ENCODE peak calls at places on chromosomes 6 and 20, in eight cellular contexts. X is fibroblast of lung, R is AG04450, W is psoas muscle, H is GM20000, V is HFF-Myc, U is astrocyte of the spinal cord, S is cardiac muscle cell. P is an unnamed sample.

GRCh38 chr20:17888044-17888443 is 80.5 kb downstream of the SNX5 start:
- DNase-seq in H (no peak), X (peak), S (no peak), R (no peak), W (no peak), U (no peak), V (no peak), P (no peak)

GRCh38 chr6:168387911-168388310 is 53.1 kb upstream of the SMOC2 start:
- DNase-seq in V (no peak), R (no peak), X (no peak), U (no peak), W (no peak), S (no peak), H (no peak), P (no peak)

GRCh38 chr6:116070990-116071389 is 10.3 kb upstream of the FRK start:
- DNase-seq in X (no peak), S (no peak), H (no peak), R (no peak), W (no peak), U (peak), V (no peak), P (no peak)

GRCh38 chr6:37724530-37725220 is 27.0 kb upstream of the MDGA1 start:
- DNase-seq in W (no peak), V (no peak), R (no peak), S (no peak), H (no peak), U (no peak), X (no peak), P (no peak)

GRCh38 chr20:49219924-49220831 is 962 bp downstream of the DDX27 start:
- DNase-seq in U (no peak), H (peak), X (no peak), R (no peak), S (peak), W (no peak), V (no peak), P (no peak)

GRCh38 chr20:36541227-36542018 is at the start of gene MYL9:
- DNase-seq in W (peak), V (no peak), R (peak), U (peak), S (peak), H (peak), X (peak), P (no peak)

GRCh38 chr6:160112628-160113294 is 8.9 kb upstream of the SLC22A1 start:
- DNase-seq in U (no peak), H (no peak), S (no peak), W (no peak), R (no peak), V (no peak), X (no peak), P (no peak)

GRCh38 chr20:4854502-4854901 is 132.8 kb downstream of the PRND start:
- DNase-seq in R (no peak), U (no peak), W (no peak), S (no peak), V (no peak), H (no peak), X (no peak), P (peak)

GRCh38 chr6:161031721-161032495 is 40.3 kb downstream of the MAP3K4 start:
- DNase-seq in X (peak), U (peak), H (no peak), S (no peak), V (peak), W (no peak), R (peak), P (no peak)

GRCh38 chr20:51811040-51811351 is 8.7 kb upstream of the SALL4 start:
- DNase-seq in V (no peak), H (no peak), R (peak), W (no peak), U (no peak), S (no peak), X (no peak), P (no peak)

GRCh38 chr6:99614430-99615161 is 8.0 kb downstream of the PRDM13 start:
- DNase-seq in H (peak), W (peak), X (no peak), V (no peak), R (no peak), U (no peak), S (peak), P (no peak)

GRCh38 chr6:82741996-82742385 is 323.6 kb downstream of the UBE3D start:
- DNase-seq in X (no peak), R (no peak), H (no peak), W (no peak), S (no peak), U (no peak), V (no peak), P (no peak)

GRCh38 chr6:80454197-80454596 is 347.7 kb downstream of the BCKDHB start:
- DNase-seq in V (peak), S (no peak), W (no peak), U (peak), H (peak), R (no peak), X (peak), P (no peak)

GRCh38 chr6:3231213-3232016 is 4.0 kb upstream of the TUBB2B start:
- DNase-seq in X (peak), S (peak), R (peak), H (no peak), W (peak), U (peak), V (no peak), P (no peak)

GRCh38 chr6:148619891-148620290 is 126.9 kb upstream of the UST start:
- DNase-seq in H (no peak), X (no peak), R (no peak), V (no peak), W (no peak), S (no peak), U (no peak), P (no peak)

GRCh38 chr6:120198033-120198432 is 848.5 kb upstream of the MAN1A1 start:
- DNase-seq in R (no peak), H (no peak), W (no peak), X (peak), S (peak), U (peak), V (no peak), P (no peak)

GRCh38 chr20:47175501-47175900 is 181.0 kb downstream of the ZMYND8 start:
- DNase-seq in H (no peak), W (no peak), V (no peak), S (peak), R (no peak), X (no peak), U (no peak), P (no peak)

GRCh38 chr6:14707971-14708465 is 537.9 kb upstream of the JARID2 start:
- DNase-seq in U (no peak), V (no peak), W (no peak), H (no peak), R (no peak), X (no peak), S (no peak), P (no peak)

DNA sequence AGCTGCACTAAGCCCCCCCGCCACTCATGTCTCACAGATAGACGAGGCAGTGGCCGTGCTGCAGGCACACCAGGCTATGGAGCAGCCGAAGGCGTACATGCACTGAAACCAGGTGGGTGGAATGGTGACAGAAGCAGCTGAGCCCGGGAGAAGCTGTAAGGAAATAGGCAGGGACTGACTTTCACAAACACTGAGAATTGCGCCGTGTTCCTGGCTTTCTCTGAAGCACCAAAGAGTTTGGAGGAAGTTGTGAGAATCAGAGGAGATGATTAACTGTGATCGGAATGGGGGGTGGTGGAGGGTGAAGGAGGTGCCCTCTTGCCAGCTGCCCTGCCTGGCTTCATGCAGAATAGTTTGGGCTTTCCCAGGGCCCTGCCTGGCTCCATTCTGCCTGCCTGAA is 21.6 kb downstream of the TOMM34 start:
- DNase-seq in W (no peak), H (no peak), R (no peak), S (no peak), V (no peak), X (no peak), U (no peak), P (no peak)
- TF ChIP-seq CTCF in W (no peak), H (no peak), R (no peak), S (no peak), V (no peak), X (no peak), U (no peak), P (no peak)

GRCh38 chr20:24743641-24744040 is 205.4 kb upstream of the CST7 start:
- DNase-seq in X (no peak), H (no peak), U (no peak), S (no peak), W (no peak), R (no peak), V (no peak), P (peak)
- TF ChIP-seq CTCF in X (no peak), H (no peak), U (no peak), S (no peak), W (no peak), R (no peak), V (no peak), P (no peak)

GRCh38 chr6:56889492-56889891 is 65.4 kb upstream of the BEND6 start:
- DNase-seq in H (no peak), R (no peak), W (no peak), X (no peak), S (no peak), V (no peak), U (no peak), P (no peak)

GRCh38 chr6:56890066-56890465 is 64.8 kb upstream of the BEND6 start:
- DNase-seq in W (no peak), X (no peak), U (no peak), S (no peak), H (no peak), V (no peak), R (no peak), P (no peak)

GRCh38 chr6:56888687-56889086 is 66.2 kb upstream of the BEND6 start:
- DNase-seq in W (no peak), H (no peak), V (no peak), R (no peak), X (no peak), U (no peak), S (no peak), P (no peak)

GRCh38 chr6:56890683-56891429 is 64.1 kb upstream of the BEND6 start:
- DNase-seq in H (peak), W (no peak), U (peak), V (no peak), S (no peak), R (peak), X (peak), P (no peak)

DNA sequence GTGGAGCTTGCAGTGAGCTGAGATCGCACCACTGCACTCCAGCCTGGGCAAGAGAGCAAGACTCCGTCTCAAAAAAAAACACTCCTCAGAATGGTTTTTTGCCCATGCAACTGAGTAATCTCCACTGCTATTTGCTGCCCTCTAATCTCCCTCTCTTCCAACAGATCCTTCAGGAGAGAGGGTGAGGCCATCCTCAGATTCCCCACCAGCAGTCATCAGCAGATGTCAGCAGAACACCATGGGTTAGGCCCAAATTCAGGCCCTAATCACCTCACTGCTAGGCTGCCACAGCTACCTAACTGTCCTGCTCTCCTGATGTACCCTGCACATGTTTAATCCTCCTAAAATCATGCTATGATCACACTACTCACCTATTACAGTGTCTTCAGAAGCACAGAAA is 63.2 kb upstream of the BEND6 start:
- DNase-seq in X (no peak), U (no peak), R (peak), H (peak), V (no peak), S (no peak), W (no peak), P (no peak)
- TF ChIP-seq CTCF in X (no peak), U (no peak), R (peak), H (no peak), V (peak), S (no peak), W (no peak), P (no peak)

GRCh38 chr6:31738048-31738979 is 1.5 kb upstream of the MSH5 start:
- DNase-seq in R (peak), V (peak), S (peak), X (peak), U (peak), W (no peak), H (peak), P (no peak)
- TF ChIP-seq CTCF in R (peak), V (peak), S (peak), X (peak), U (peak), W (no peak), H (no peak), P (peak)

GRCh38 chr6:11947063-11947462 is 65.0 kb upstream of the HIVEP1 start:
- DNase-seq in S (no peak), W (no peak), X (no peak), V (no peak), H (no peak), U (no peak), R (no peak), P (no peak)
- TF ChIP-seq CTCF in S (no peak), W (no peak), X (no peak), V (no peak), H (no peak), U (peak), R (peak), P (no peak)

DNA sequence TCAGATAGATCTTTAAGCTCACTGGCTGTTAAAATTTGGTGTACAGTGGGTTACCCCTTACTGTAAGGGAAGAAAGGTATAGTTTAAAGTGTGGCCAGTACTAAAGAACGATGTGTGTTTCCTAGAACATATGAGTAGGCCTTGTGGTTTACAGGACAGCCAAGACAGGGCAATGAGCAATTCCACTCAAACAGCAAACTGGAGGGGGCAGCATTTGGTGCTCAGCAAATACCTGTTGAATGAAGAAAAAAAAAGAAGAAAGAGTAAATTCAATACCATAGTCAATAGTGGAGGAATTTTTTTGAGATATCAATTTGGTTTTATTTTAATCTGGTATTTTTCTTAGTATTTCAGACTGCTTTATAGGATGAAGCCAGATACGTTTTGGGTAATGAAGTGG is 3.8 kb upstream of the NCOA5 start:
- DNase-seq in X (peak), U (peak), H (no peak), W (no peak), R (no peak), S (no peak), V (no peak), P (no peak)
- TF ChIP-seq CTCF in X (no peak), U (no peak), H (no peak), W (no peak), R (no peak), S (no peak), V (no peak), P (no peak)

DNA sequence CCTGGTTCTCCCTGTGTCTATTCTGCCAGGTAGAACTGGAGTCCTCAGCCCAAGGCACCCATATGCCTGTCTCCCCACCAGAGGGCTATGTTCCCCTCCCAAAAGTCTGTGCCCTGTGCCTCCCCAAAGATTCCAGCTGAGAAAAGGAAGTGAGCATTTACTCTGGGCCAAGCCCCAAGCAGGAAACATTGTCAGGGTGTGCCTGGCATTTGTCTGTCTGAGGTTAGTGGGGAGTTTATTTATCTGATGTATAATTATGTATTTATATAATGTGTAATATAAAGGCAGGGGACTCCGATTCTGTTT is 5.6 kb downstream of the GDF5 start:
- DNase-seq in R (no peak), S (no peak), U (no peak), V (no peak), W (no peak), H (no peak), X (no peak), P (no peak)
- TF ChIP-seq CTCF in R (no peak), S (no peak), U (no peak), V (no peak), W (no peak), H (no peak), X (no peak), P (no peak)

DNA sequence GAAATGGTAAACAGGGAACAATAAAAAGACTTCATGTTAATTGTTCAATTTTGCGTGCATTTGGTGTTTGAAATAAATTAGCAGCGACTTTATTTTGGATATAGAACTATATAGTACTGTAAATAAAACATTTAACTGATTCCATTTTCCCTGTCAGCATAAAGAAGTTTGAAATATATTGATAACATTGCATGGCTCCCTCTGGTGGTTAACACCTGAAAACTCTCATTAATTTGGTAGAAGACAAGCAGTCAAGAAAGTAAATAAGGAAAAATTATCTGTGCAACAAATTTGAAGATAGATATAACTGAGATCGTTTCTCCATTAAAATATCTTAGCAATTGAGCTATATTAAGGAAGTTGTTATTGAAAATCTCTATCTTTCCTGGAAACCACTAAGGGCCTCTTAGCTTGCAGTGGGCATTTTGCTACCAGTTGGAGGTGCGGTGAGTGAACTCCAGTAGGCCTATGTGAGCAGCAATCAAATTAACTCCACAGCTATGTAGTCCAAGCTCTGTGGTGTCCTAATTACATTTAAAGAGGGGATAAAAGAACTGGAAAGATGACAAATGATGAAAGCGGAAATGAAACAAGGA is 435.7 kb upstream of the FKBP1C start:
- DNase-seq in U (no peak), X (no peak), V (no peak), W (no peak), R (no peak), S (peak), H (peak), P (no peak)
- TF ChIP-seq CTCF in U (no peak), X (no peak), V (peak), W (peak), R (no peak), S (no peak), H (peak), P (peak)

DNA sequence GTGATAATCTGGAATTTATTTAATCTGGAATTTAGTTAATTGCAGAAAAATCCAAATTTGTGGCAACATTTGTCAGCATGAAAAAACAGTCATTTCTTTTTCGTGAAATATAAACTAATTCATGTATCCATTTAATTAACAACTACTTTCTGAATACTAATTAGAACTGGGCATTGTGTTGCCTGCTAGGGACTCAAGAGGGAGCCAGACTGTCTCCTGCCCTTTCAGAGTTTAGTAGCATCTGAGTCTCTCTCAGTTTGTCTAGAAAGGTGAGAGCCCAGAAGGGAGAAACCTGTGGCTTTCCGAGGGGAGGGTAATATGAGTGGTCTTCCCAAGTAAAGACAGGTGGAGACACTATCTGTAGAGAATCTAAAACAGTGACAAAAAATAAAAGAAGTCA is 210.9 kb upstream of the HDDC2 start:
- DNase-seq in V (no peak), S (no peak), U (no peak), H (peak), X (no peak), R (no peak), W (no peak), P (no peak)
- TF ChIP-seq CTCF in V (peak), S (peak), U (peak), H (peak), X (no peak), R (no peak), W (peak), P (peak)

P was measured in osteocyte.